ENCODE peak calls at places on chromosomes 1 and 21, in seven cellular contexts. H is sigmoid colon, T is stomach, X is esophagus muscularis mucosa, D is suprapubic skin, M is H1, U is HepG2. V is an unnamed sample.

GRCh38 chr1:77872645-77873044 is 15.8 kb upstream of the NEXN start:
- DNase-seq in H (no peak), T (no peak), X (no peak), D (no peak), M (no peak), U (no peak), V (no peak)

GRCh38 chr1:183915634-183916510 is 111.0 kb downstream of the RGL1 start:
- DNase-seq in H (peak; percentile 92), T (peak; percentile 63), X (peak; percentile 95), D (no peak), M (peak; percentile 61), U (peak; percentile 83), V (peak; percentile 68)

GRCh38 chr1:71232786-71233185 is 152.0 kb upstream of the ZRANB2 start:
- DNase-seq in H (no peak), T (no peak), X (no peak), D (no peak), M (no peak), U (no peak), V (no peak)

GRCh38 chr1:84348240-84348555 is 46.7 kb downstream of the SAMD13 start:
- DNase-seq in H (no peak), T (no peak), X (no peak), D (no peak), M (no peak), U (no peak), V (no peak)

GRCh38 chr1:21574464-21575151 is 65.4 kb downstream of the ALPL start:
- DNase-seq in H (no peak), T (peak; percentile 48), X (no peak), D (no peak), M (peak; percentile 72), U (peak; percentile 20), V (no peak)

GRCh38 chr21:45488839-45489479 is 53.3 kb downstream of the SLC19A1 start:
- DNase-seq in H (no peak), T (no peak), X (no peak), D (no peak), M (peak; percentile 66), U (no peak), V (no peak)

GRCh38 chr1:76408303-76408702 is 333.8 kb downstream of the ST6GALNAC3 start:
- DNase-seq in H (no peak), T (no peak), X (no peak), D (no peak), M (no peak), U (no peak), V (no peak)

GRCh38 chr1:105964879-105965278 is 1091.6 kb upstream of the PRMT6 start:
- DNase-seq in H (no peak), T (no peak), X (no peak), D (no peak), M (no peak), U (no peak), V (no peak)

GRCh38 chr1:62194651-62195282 is at the start of gene L1TD1:
- DNase-seq in H (peak; percentile 65), T (no peak), X (no peak), D (peak; percentile 63), M (peak; percentile 88), U (no peak), V (peak; percentile 77)

GRCh38 chr1:116847688-116848531 is 61.8 kb upstream of the PTGFRN start:
- DNase-seq in H (peak; percentile 90), T (no peak), X (no peak), D (no peak), M (no peak), U (no peak), V (peak; percentile 27)

GRCh38 chr21:36200089-36200561 is 43.5 kb downstream of the DOP1B start:
- DNase-seq in H (no peak), T (no peak), X (no peak), D (no peak), M (no peak), U (no peak), V (no peak)

GRCh38 chr1:47226121-47226977 is 5.7 kb downstream of the TAL1 start:
- DNase-seq in H (no peak), T (no peak), X (no peak), D (no peak), M (no peak), U (no peak), V (no peak)

GRCh38 chr1:224668991-224669390 is 52.9 kb downstream of the CNIH3 start:
- DNase-seq in H (no peak), T (no peak), X (no peak), D (no peak), M (no peak), U (no peak), V (no peak)

GRCh38 chr1:224211262-224211962 is 28.4 kb downstream of the DEGS1 start:
- DNase-seq in H (peak; percentile 48), T (peak; percentile 63), X (no peak), D (no peak), M (no peak), U (peak; percentile 57), V (peak; percentile 56)

GRCh38 chr1:39927538-39927937 is 25.8 kb upstream of the MYCL start:
- DNase-seq in H (no peak), T (no peak), X (no peak), D (no peak), M (no peak), U (no peak), V (no peak)

GRCh38 chr1:226903819-226904710 is 33.6 kb downstream of the PSEN2 start:
- DNase-seq in H (peak; percentile 86), T (no peak), X (no peak), D (no peak), M (no peak), U (no peak), V (no peak)

GRCh38 chr1:189149547-189150375 is 1327.9 kb downstream of the BRINP3 start:
- DNase-seq in H (no peak), T (peak; percentile 26), X (no peak), D (no peak), M (peak; percentile 60), U (peak; percentile 40), V (no peak)

GRCh38 chr1:220769205-220769604 is 17.5 kb upstream of the MTARC1 start:
- DNase-seq in H (no peak), T (no peak), X (no peak), D (no peak), M (no peak), U (no peak), V (no peak)

GRCh38 chr1:227152525-227152924 is 165.8 kb downstream of the CDC42BPA start:
- DNase-seq in H (no peak), T (no peak), X (no peak), D (no peak), M (no peak), U (no peak), V (no peak)

GRCh38 chr1:161486806-161487482 is 18.3 kb upstream of the FCGR2A start:
- DNase-seq in H (no peak), T (no peak), X (no peak), D (no peak), M (no peak), U (peak; percentile 32), V (peak; percentile 19)

GRCh38 chr1:245444971-245445370 is 290.2 kb downstream of the KIF26B start:
- DNase-seq in H (no peak), T (no peak), X (no peak), D (no peak), M (no peak), U (no peak), V (no peak)

GRCh38 chr1:6813165-6813564 is 27.9 kb downstream of the CAMTA1 start:
- DNase-seq in H (no peak), T (no peak), X (no peak), D (no peak), M (no peak), U (no peak), V (no peak)

GRCh38 chr1:228446849-228447248 is 30.2 kb upstream of the TRIM17 start:
- DNase-seq in H (no peak), T (no peak), X (no peak), D (no peak), M (no peak), U (no peak), V (no peak)

GRCh38 chr1:228443395-228443794 is 26.7 kb upstream of the TRIM17 start:
- DNase-seq in H (no peak), T (no peak), X (no peak), D (no peak), M (no peak), U (no peak), V (no peak)

GRCh38 chr1:228448372-228448771 is 31.7 kb upstream of the TRIM17 start:
- DNase-seq in H (peak; percentile 1), T (no peak), X (no peak), D (no peak), M (no peak), U (no peak), V (no peak)

GRCh38 chr1:228445524-228445866 is 28.8 kb upstream of the TRIM17 start:
- DNase-seq in H (no peak), T (no peak), X (no peak), D (no peak), M (no peak), U (no peak), V (no peak)

GRCh38 chr1:228445867-228446584 is 29.4 kb upstream of the TRIM17 start:
- DNase-seq in H (no peak), T (no peak), X (no peak), D (no peak), M (peak; percentile 70), U (no peak), V (no peak)
- TF ChIP-seq POLR2AphosphoS5 in H (no peak), T (no peak), X (peak; percentile 24), D (no peak), M (no peak), U (no peak), V (no peak)

GRCh38 chr1:156372265-156372586 is 3.2 kb downstream of the RHBG start:
- DNase-seq in H (no peak), T (no peak), X (no peak), D (no peak), M (no peak), U (no peak), V (no peak)
- TF ChIP-seq EP300 in H (no peak), T (no peak), X (no peak), D (no peak), M (no peak), U (no peak), V (no peak)

GRCh38 chr1:36083635-36084501 is at the start of gene TEKT2:
- DNase-seq in H (peak; percentile 69), T (no peak), X (peak; percentile 85), D (peak; percentile 79), M (peak; percentile 90), U (no peak), V (peak; percentile 31)
- TF ChIP-seq POLR2AphosphoS5 in H (no peak), T (no peak), X (no peak), D (no peak), M (no peak), U (no peak), V (no peak)

GRCh38 chr1:222047370-222047769 is 305.5 kb upstream of the DUSP10 start:
- DNase-seq in H (no peak), T (no peak), X (no peak), D (no peak), M (no peak), U (no peak), V (no peak)

GRCh38 chr1:222046684-222047083 is 304.8 kb upstream of the DUSP10 start:
- DNase-seq in H (no peak), T (no peak), X (no peak), D (no peak), M (no peak), U (no peak), V (no peak)

GRCh38 chr1:222049176-222049575 is 307.3 kb upstream of the DUSP10 start:
- DNase-seq in H (no peak), T (no peak), X (no peak), D (no peak), M (no peak), U (no peak), V (no peak)

GRCh38 chr1:222045816-222046215 is 303.9 kb upstream of the DUSP10 start:
- DNase-seq in H (no peak), T (no peak), X (no peak), D (no peak), M (no peak), U (no peak), V (no peak)

GRCh38 chr1:222048030-222048632 is 306.2 kb upstream of the DUSP10 start:
- DNase-seq in H (no peak), T (no peak), X (no peak), D (no peak), M (no peak), U (no peak), V (no peak)
- TF ChIP-seq EP300 in H (no peak), T (no peak), X (no peak), D (no peak), M (no peak), U (no peak), V (no peak)